ENCODE peak calls at places on chromosomes 4 and X, in six cellular contexts. U is DND-41, H is SJSA1, A is suprapubic skin, V is astrocyte, X is psoas muscle. B is an unnamed sample.

GRCh38 chrX:74579597-74580209 is 34.7 kb downstream of the RLIM start:
- DNase-seq in U (no peak), H (no peak), A (no peak), V (peak), X (no peak), B (peak)

GRCh38 chrX:108159028-108159670 is 67.6 kb downstream of the ATG4A start:
- DNase-seq in U (no peak), H (no peak), A (no peak), V (no peak), X (no peak), B (no peak)

GRCh38 chr4:182752158-182752910 is 164.9 kb downstream of the DCTD start:
- DNase-seq in U (no peak), H (peak), A (no peak), V (peak), X (no peak), B (peak)

GRCh38 chr4:139872274-139872673 is 206.7 kb downstream of the MGST2 start:
- DNase-seq in U (no peak), H (peak), A (no peak), V (peak), X (no peak), B (peak)

GRCh38 chr4:128649575-128650205 is 159.8 kb upstream of the JADE1 start:
- DNase-seq in U (no peak), H (no peak), A (no peak), V (peak), X (no peak), B (peak)

GRCh38 chr4:38805530-38806145 is 1.0 kb upstream of the TLR1 start:
- DNase-seq in U (no peak), H (peak), A (no peak), V (no peak), X (no peak), B (no peak)

GRCh38 chr4:136097676-136098075 is 1434.6 kb downstream of the PCDH18 start:
- DNase-seq in U (no peak), H (no peak), A (no peak), V (no peak), X (no peak), B (no peak)

GRCh38 chr4:189792819-189793618 is 147.7 kb upstream of the FRG1 start:
- DNase-seq in U (peak), H (peak), A (peak), V (peak), X (peak), B (peak)

GRCh38 chr4:158778065-158778711 is 9.4 kb downstream of the FNIP2 start:
- DNase-seq in U (no peak), H (no peak), A (no peak), V (no peak), X (no peak), B (no peak)

GRCh38 chrX:102934624-102935023 is 2.4 kb upstream of the RAB40AL start:
- DNase-seq in U (peak), H (peak), A (no peak), V (no peak), X (no peak), B (no peak)

GRCh38 chr4:52833941-52834525 is 28.1 kb upstream of the RASL11B start:
- DNase-seq in U (no peak), H (no peak), A (no peak), V (peak), X (no peak), B (no peak)

GRCh38 chr4:24472514-24473308 is 111.6 kb downstream of the DHX15 start:
- DNase-seq in U (peak), H (peak), A (peak), V (peak), X (peak), B (no peak)

GRCh38 chr4:56466910-56467283 is 520 bp upstream of the SRP72 start:
- DNase-seq in U (no peak), H (no peak), A (no peak), V (no peak), X (no peak), B (no peak)

DNA sequence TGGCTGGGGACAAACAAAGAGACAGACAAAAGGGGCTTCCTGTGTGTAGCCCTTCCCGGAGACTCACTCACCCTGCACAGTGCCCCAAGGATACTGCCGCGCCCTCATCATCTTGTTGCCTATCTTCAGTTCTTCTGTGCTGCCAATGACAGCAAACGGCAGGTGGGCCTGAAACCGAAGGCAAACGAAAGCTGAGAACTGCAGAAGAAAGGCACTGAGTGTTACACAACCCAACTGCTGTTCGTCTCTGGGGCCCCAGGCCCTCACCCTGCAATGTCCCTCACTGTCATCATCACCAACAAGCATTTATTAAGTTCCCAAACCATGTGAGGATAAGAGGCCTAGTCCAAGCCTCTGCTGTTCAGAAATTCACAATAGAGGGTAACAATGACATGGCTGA is 34.4 kb upstream of the NKRF start:
- DNase-seq in U (no peak), H (no peak), A (no peak), V (no peak), X (no peak), B (no peak)
- H3K27ac ChIP-seq in U (no peak), H (no peak), A (no peak), V (no peak), X (no peak), B (no peak)

GRCh38 chr4:13705521-13706035 is 78.1 kb upstream of the BOD1L1 start:
- DNase-seq in U (no peak), H (no peak), A (peak), V (no peak), X (no peak), B (no peak)
- H3K4me3 ChIP-seq in U (no peak), H (no peak), A (no peak), V (no peak), X (no peak), B (no peak)

GRCh38 chr4:73707918-73708577 is 32.3 kb upstream of the CXCL8 start:
- DNase-seq in U (peak), H (peak), A (no peak), V (peak), X (no peak), B (peak)
- H3K27ac ChIP-seq in U (peak), H (peak), A (no peak), V (peak), X (no peak), B (peak)

DNA sequence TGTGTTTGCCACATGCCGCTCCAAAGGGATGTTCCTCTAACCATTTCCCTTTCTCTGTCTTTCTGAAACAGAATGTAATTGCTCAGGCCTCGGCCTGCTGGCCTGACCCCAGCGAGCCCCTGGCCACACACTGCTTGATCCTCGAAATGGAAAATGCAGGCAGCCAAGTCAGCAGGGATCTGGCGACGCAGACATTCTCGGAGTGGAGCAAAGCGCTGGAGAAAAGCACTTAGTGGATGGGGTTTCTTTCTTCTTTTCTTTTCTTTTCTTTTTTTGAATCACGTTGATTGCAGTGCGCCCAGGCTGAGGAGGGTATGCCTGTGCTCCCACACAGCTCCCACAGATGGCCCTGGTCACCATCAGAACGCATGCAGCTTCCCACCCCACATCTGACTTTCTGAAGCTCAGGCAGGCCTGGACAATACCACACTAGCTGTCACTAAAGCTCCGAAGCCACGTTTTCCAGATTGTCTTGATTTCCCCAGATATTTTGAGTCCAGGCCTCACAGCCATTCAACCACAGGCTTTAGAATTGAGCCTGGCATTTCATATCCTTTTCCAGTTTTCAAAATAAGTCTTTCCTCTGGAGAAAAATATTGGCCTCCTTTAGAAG is 113.8 kb downstream of the ENPP6 start:
- DNase-seq in U (no peak), H (no peak), A (no peak), V (no peak), X (no peak), B (no peak)
- H3K4me3 ChIP-seq in U (no peak), H (no peak), A (no peak), V (no peak), X (no peak), B (no peak)

DNA sequence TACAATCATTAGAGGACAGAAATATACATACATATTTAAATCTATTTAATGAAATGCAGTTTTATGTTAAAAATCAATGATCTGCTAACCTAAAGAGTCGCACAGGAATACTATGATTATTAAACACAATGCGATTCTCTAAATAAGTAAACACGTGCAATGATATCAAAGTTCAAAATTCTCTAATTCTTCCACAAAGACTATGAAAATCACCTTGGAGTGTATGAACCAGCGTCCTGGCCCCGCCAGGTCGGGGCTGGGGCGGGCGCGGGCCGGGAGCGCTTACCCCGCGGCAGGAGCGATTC is 608 bp upstream of the FAM200B start:
- DNase-seq in U (no peak), H (no peak), A (no peak), V (no peak), X (no peak), B (no peak)
- H3K27ac ChIP-seq in U (peak), H (peak), A (peak), V (peak), X (peak), B (peak)

DNA sequence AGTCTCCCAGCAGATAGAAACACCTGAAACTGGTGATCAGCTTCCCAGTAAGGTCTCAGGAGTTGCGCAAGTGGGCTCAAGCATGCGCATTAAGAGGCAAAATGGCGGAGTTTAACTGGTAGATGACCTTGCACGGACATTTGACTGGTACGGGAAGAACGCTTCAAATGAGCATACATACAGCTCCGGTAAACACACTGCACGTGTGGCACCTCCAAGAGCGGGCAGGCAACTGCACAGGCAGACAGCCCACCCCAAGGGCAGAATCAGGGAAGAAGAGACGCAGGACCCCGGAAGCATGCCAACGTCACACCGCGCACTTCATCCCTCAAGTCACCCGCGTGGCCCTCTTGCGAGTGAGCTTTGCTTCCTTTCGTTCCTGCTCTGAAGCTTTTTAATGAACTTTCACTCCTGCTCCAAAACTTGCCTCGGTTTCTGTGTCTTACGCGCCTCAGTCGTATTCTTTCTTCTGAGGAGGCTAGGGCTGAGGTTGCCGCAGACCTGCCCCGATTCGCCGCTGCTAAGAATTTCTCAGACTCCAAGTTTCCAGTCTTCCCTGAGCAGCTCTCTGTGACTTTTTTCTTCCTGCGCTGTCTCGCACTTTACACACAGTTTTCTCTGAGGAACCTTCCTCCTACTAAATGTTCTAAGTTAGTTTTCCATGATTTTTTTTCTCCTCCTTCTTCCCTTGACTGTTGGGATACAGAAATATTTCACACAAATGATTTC is 180.7 kb upstream of the ZFP42 start:
- DNase-seq in U (no peak), H (no peak), A (no peak), V (peak), X (no peak), B (no peak)
- H3K4me3 ChIP-seq in U (no peak), H (no peak), A (peak), V (peak), X (peak), B (peak)

GRCh38 chr4:123890889-123891288 is 494.3 kb downstream of the SPRY1 start:
- DNase-seq in U (no peak), H (no peak), A (no peak), V (no peak), X (no peak), B (no peak)

GRCh38 chr4:123892368-123892961 is 495.9 kb downstream of the SPRY1 start:
- DNase-seq in U (no peak), H (no peak), A (no peak), V (no peak), X (no peak), B (no peak)

GRCh38 chr4:123891901-123892300 is 495.3 kb downstream of the SPRY1 start:
- DNase-seq in U (no peak), H (no peak), A (no peak), V (no peak), X (no peak), B (no peak)

GRCh38 chr4:123893746-123894095 is 497.1 kb downstream of the SPRY1 start:
- DNase-seq in U (no peak), H (no peak), A (no peak), V (peak), X (no peak), B (no peak)

DNA sequence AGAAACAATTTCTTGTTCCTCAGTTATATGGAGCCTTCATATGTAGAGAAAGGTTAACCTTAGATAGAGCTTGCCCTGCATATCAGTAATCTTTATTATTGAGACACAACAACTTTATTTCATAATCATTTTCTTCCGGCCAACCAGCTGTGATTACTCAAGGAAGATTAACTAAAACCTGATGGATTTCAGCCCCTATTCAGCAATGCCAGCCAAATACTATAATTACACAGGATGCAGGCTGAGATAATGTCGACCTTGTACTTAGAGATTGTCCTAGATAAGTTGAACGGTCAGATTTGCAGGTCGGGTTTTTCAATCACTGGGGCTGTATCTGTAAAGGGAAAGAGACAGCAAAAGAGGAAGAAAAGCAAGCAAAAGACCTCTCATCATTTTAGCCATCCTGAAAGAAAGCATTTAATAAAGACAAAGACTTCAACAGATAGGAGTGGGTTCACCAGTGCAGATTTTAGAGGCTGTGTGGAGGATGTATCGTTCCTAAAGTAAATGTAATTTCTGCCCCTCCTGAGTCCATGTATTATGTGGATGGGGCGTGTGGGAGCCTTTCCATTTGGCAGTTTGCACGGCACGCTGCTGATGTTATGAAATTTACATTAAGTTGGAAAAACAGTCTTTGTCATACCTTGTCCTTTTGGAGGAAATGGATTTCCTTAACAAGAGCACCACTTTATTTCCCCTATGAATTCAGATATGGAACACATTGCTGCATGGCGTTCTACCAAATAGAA is 496.6 kb downstream of the SPRY1 start:
- DNase-seq in U (no peak), H (no peak), A (no peak), V (peak), X (no peak), B (no peak)
- H3K27ac ChIP-seq in U (no peak), H (no peak), A (peak), V (no peak), X (peak), B (no peak)

GRCh38 chrX:154098551-154098950 is 1.0 kb upstream of the MECP2 start:
- DNase-seq in U (no peak), H (no peak), A (no peak), V (no peak), X (no peak), B (no peak)

GRCh38 chrX:154094833-154095232 is 2.7 kb downstream of the MECP2 start:
- DNase-seq in U (no peak), H (no peak), A (no peak), V (no peak), X (no peak), B (no peak)

GRCh38 chrX:154096140-154097002 is 1.1 kb downstream of the MECP2 start:
- DNase-seq in U (no peak), H (no peak), A (no peak), V (peak), X (no peak), B (no peak)

GRCh38 chrX:154097003-154097596 is 417 bp downstream of the MECP2 start:
- DNase-seq in U (peak), H (peak), A (peak), V (peak), X (peak), B (no peak)

DNA sequence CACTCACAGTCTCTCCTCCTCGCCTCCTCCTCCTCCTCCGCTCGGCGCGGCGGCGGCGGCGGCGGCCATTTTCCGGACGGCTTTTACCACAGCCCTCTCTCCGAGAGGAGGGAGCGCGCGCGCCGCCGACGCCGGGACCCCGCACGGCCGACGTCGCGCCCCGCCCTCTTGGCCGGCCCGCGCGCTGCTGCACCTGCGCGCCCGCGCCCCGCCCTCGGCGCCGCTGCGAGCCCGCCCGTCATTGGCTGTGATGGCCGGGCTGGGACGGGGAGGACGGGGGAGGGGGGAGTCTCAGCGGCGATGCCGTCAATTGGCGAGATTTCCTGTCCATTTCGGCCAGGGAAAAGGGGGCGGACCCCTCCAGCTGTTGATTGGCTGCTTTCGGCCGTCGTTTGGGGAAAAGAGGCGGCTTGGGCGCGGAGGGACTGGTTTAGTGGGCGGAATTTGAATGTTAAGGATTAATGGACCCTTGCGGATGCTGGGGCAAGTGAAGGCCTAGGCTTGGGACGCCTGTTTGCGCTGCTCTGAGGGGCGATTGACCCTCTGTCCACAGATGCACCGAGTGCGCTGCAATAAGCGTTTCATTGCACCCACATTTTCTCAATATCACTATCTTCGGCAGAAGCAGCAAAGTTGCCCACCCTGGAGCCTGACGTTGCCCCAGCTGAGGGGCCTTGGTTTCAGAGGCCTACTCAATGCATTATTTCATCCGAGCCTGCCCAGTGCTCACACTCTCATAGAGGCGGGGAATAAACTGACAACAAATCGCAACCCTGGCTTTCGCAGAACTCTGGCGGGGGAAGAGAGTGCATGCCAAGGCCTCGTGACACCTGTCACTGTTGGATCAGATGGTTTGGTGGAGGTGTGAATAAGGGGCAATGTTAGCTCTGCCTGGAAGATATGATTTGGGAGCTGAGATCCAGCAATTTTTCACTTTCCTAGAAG is at the start of gene MECP2:
- DNase-seq in U (peak), H (peak), A (peak), V (peak), X (peak), B (peak)
- H3K4me3 ChIP-seq in U (peak), H (peak), A (peak), V (peak), X (peak), B (peak)

B was measured in AG04450.